ENCODE peak calls at places on chromosome 12, in four cellular contexts. B is HS-5, H is HuH-7.5, P is substantia nigra. G is an unnamed sample.

GRCh38 chr12:108248011-108248410 is 91.1 kb downstream of the CMKLR1 start:
- DNase-seq in B (no peak), P (no peak), H (no peak), G (no peak)

GRCh38 chr12:42977451-42978230 is 388.1 kb upstream of the PRICKLE1 start:
- DNase-seq in B (no peak), H (no peak), P (no peak), G (no peak)

GRCh38 chr12:80412343-80412953 is 31.6 kb upstream of the PTPRQ start:
- DNase-seq in B (peak; percentile 38), P (no peak), H (peak; percentile 36), G (peak; percentile 43)

GRCh38 chr12:33795536-33795935 is 226.8 kb upstream of the ALG10 start:
- DNase-seq in H (no peak), B (peak; percentile 64), P (no peak), G (no peak)

GRCh38 chr12:28217805-28218204 is 27.5 kb downstream of the CCDC91 start:
- DNase-seq in P (no peak), H (no peak), B (no peak), G (no peak)

GRCh38 chr12:1357171-1357570 is 237.2 kb downstream of the FBXL14 start:
- DNase-seq in H (no peak), P (no peak), B (no peak), G (no peak)

GRCh38 chr12:57086951-57087688 is 1.8 kb upstream of the NAB2 start:
- DNase-seq in H (no peak), B (peak; percentile 52), P (peak; percentile 74), G (peak; percentile 83)

GRCh38 chr12:70796989-70797388 is 123.5 kb downstream of the PTPRR start:
- DNase-seq in P (no peak), B (no peak), H (no peak), G (no peak)

GRCh38 chr12:84172823-84173424 is 739.7 kb downstream of the SLC6A15 start:
- DNase-seq in H (no peak), P (no peak), B (no peak), G (no peak)

GRCh38 chr12:118059645-118060275 is 1.2 kb downstream of the WSB2 start:
- DNase-seq in P (no peak), B (no peak), H (no peak), G (no peak)

GRCh38 chr12:103520686-103521215 is 25.0 kb upstream of the C12orf42 start:
- DNase-seq in P (no peak), H (no peak), B (no peak), G (no peak)

GRCh38 chr12:98483621-98484455 is 31.6 kb upstream of the TMPO start:
- DNase-seq in H (no peak), P (no peak), B (no peak), G (no peak)

GRCh38 chr12:130357729-130358330 is 20.1 kb downstream of the PIWIL1 start:
- DNase-seq in P (no peak), B (no peak), H (no peak), G (no peak)

GRCh38 chr12:98532687-98533304 is 17.4 kb downstream of the TMPO start:
- DNase-seq in B (no peak), H (no peak), P (no peak), G (no peak)

GRCh38 chr12:123471374-123472068 is 13.6 kb downstream of the SNRNP35 start:
- DNase-seq in H (no peak), P (no peak), B (no peak), G (peak; percentile 68)

GRCh38 chr12:120361506-120362208 is 7.3 kb downstream of the MSI1 start:
- DNase-seq in H (no peak), B (no peak), P (peak; percentile 88), G (no peak)

GRCh38 chr12:53184828-53185227 is 4.1 kb upstream of the CSAD start:
- DNase-seq in B (no peak), H (no peak), P (no peak), G (no peak)